ENCODE peak calls at places on chromosomes 4 and X, in four cellular contexts. One of them, this sample, is unnamed.

GRCh38 chr4:107182347-107182746 is 146.2 kb upstream of the DKK2 start:
- DNase-seq in activated CD8-positive, alpha-beta memory T cell treated with anti-CD3 and anti-CD28 coated beads for 4 hours: no peak
- DNase-seq in activated CD4-positive, alpha-beta memory T cell treated with anti-CD3 and anti-CD28 coated beads, Interleukin-2, amount 10 ng/mL, durations not matched to agents 7 days and 5 days: no peak
- DNase-seq in HCT116: no peak
- DNase-seq in this sample: no peak

GRCh38 chr4:96472103-96472867 is 632.4 kb downstream of the PDHA2 start:
- DNase-seq in activated CD4-positive, alpha-beta memory T cell treated with anti-CD3 and anti-CD28 coated beads, Interleukin-2, amount 10 ng/mL, durations not matched to agents 7 days and 5 days: no peak
- DNase-seq in HCT116: no peak
- DNase-seq in activated CD8-positive, alpha-beta memory T cell treated with anti-CD3 and anti-CD28 coated beads for 4 hours: no peak
- DNase-seq in this sample: no peak

GRCh38 chr4:113288691-113289090 is 239.2 kb downstream of the ANK2 start:
- DNase-seq in activated CD8-positive, alpha-beta memory T cell treated with anti-CD3 and anti-CD28 coated beads for 4 hours: no peak
- DNase-seq in activated CD4-positive, alpha-beta memory T cell treated with anti-CD3 and anti-CD28 coated beads, Interleukin-2, amount 10 ng/mL, durations not matched to agents 7 days and 5 days: no peak
- DNase-seq in HCT116: no peak
- DNase-seq in this sample: no peak

GRCh38 chr4:128513664-128514484 is 226.3 kb upstream of the PGRMC2 start:
- DNase-seq in activated CD4-positive, alpha-beta memory T cell treated with anti-CD3 and anti-CD28 coated beads, Interleukin-2, amount 10 ng/mL, durations not matched to agents 7 days and 5 days: no peak
- DNase-seq in HCT116: no peak
- DNase-seq in activated CD8-positive, alpha-beta memory T cell treated with anti-CD3 and anti-CD28 coated beads for 4 hours: no peak
- DNase-seq in this sample: no peak

GRCh38 chr4:57100979-57101629 is 9.1 kb downstream of the IGFBP7 start:
- DNase-seq in activated CD8-positive, alpha-beta memory T cell treated with anti-CD3 and anti-CD28 coated beads for 4 hours: no peak
- DNase-seq in activated CD4-positive, alpha-beta memory T cell treated with anti-CD3 and anti-CD28 coated beads, Interleukin-2, amount 10 ng/mL, durations not matched to agents 7 days and 5 days: no peak
- DNase-seq in HCT116: no peak
- DNase-seq in this sample: no peak

GRCh38 chr4:183727482-183727881 is 68.4 kb downstream of the TRAPPC11 start:
- DNase-seq in activated CD4-positive, alpha-beta memory T cell treated with anti-CD3 and anti-CD28 coated beads, Interleukin-2, amount 10 ng/mL, durations not matched to agents 7 days and 5 days: no peak
- DNase-seq in activated CD8-positive, alpha-beta memory T cell treated with anti-CD3 and anti-CD28 coated beads for 4 hours: no peak
- DNase-seq in HCT116: no peak
- DNase-seq in this sample: no peak

GRCh38 chr4:187493661-187494060 is 501.9 kb upstream of the ZFP42 start:
- DNase-seq in activated CD4-positive, alpha-beta memory T cell treated with anti-CD3 and anti-CD28 coated beads, Interleukin-2, amount 10 ng/mL, durations not matched to agents 7 days and 5 days: no peak
- DNase-seq in HCT116: no peak
- DNase-seq in activated CD8-positive, alpha-beta memory T cell treated with anti-CD3 and anti-CD28 coated beads for 4 hours: no peak
- DNase-seq in this sample: no peak

GRCh38 chrX:2345562-2345961 is 155.2 kb downstream of the DHRSX start:
- DNase-seq in activated CD8-positive, alpha-beta memory T cell treated with anti-CD3 and anti-CD28 coated beads for 4 hours: no peak
- DNase-seq in HCT116: no peak
- DNase-seq in activated CD4-positive, alpha-beta memory T cell treated with anti-CD3 and anti-CD28 coated beads, Interleukin-2, amount 10 ng/mL, durations not matched to agents 7 days and 5 days: no peak
- DNase-seq in this sample: no peak

GRCh38 chr4:141807073-141807472 is 170.7 kb downstream of the IL15 start:
- DNase-seq in activated CD4-positive, alpha-beta memory T cell treated with anti-CD3 and anti-CD28 coated beads, Interleukin-2, amount 10 ng/mL, durations not matched to agents 7 days and 5 days: no peak
- DNase-seq in HCT116: no peak
- DNase-seq in activated CD8-positive, alpha-beta memory T cell treated with anti-CD3 and anti-CD28 coated beads for 4 hours: no peak
- DNase-seq in this sample: no peak

GRCh38 chr4:139184129-139184528 is 7.1 kb upstream of the ELF2 start:
- DNase-seq in activated CD4-positive, alpha-beta memory T cell treated with anti-CD3 and anti-CD28 coated beads, Interleukin-2, amount 10 ng/mL, durations not matched to agents 7 days and 5 days: no peak
- DNase-seq in activated CD8-positive, alpha-beta memory T cell treated with anti-CD3 and anti-CD28 coated beads for 4 hours: no peak
- DNase-seq in HCT116: no peak
- DNase-seq in this sample: no peak

GRCh38 chr4:113827285-113827684 is 65.7 kb upstream of the CAMK2D start:
- DNase-seq in activated CD8-positive, alpha-beta memory T cell treated with anti-CD3 and anti-CD28 coated beads for 4 hours: no peak
- DNase-seq in activated CD4-positive, alpha-beta memory T cell treated with anti-CD3 and anti-CD28 coated beads, Interleukin-2, amount 10 ng/mL, durations not matched to agents 7 days and 5 days: no peak
- DNase-seq in HCT116: no peak
- DNase-seq in this sample: no peak

GRCh38 chr4:1900624-1901023 is 29.4 kb downstream of the NSD2 start:
- DNase-seq in activated CD8-positive, alpha-beta memory T cell treated with anti-CD3 and anti-CD28 coated beads for 4 hours: no peak
- DNase-seq in HCT116: no peak
- DNase-seq in activated CD4-positive, alpha-beta memory T cell treated with anti-CD3 and anti-CD28 coated beads, Interleukin-2, amount 10 ng/mL, durations not matched to agents 7 days and 5 days: no peak
- DNase-seq in this sample: no peak

GRCh38 chr4:143773998-143774898 is 73.8 kb upstream of the FREM3 start:
- DNase-seq in activated CD4-positive, alpha-beta memory T cell treated with anti-CD3 and anti-CD28 coated beads, Interleukin-2, amount 10 ng/mL, durations not matched to agents 7 days and 5 days: peak
- DNase-seq in HCT116: peak
- DNase-seq in activated CD8-positive, alpha-beta memory T cell treated with anti-CD3 and anti-CD28 coated beads for 4 hours: peak
- DNase-seq in this sample: no peak

GRCh38 chr4:86857341-86858052 is 8.3 kb upstream of the SLC10A6 start:
- DNase-seq in activated CD4-positive, alpha-beta memory T cell treated with anti-CD3 and anti-CD28 coated beads, Interleukin-2, amount 10 ng/mL, durations not matched to agents 7 days and 5 days: no peak
- DNase-seq in activated CD8-positive, alpha-beta memory T cell treated with anti-CD3 and anti-CD28 coated beads for 4 hours: no peak
- DNase-seq in HCT116: no peak
- DNase-seq in this sample: no peak

GRCh38 chr4:161767116-161767515 is 396.7 kb downstream of the FSTL5 start:
- DNase-seq in activated CD4-positive, alpha-beta memory T cell treated with anti-CD3 and anti-CD28 coated beads, Interleukin-2, amount 10 ng/mL, durations not matched to agents 7 days and 5 days: no peak
- DNase-seq in activated CD8-positive, alpha-beta memory T cell treated with anti-CD3 and anti-CD28 coated beads for 4 hours: no peak
- DNase-seq in HCT116: no peak
- DNase-seq in this sample: no peak

GRCh38 chr4:163613375-163613774 is 118.9 kb downstream of the TMA16 start:
- DNase-seq in HCT116: no peak
- DNase-seq in activated CD8-positive, alpha-beta memory T cell treated with anti-CD3 and anti-CD28 coated beads for 4 hours: no peak
- DNase-seq in activated CD4-positive, alpha-beta memory T cell treated with anti-CD3 and anti-CD28 coated beads, Interleukin-2, amount 10 ng/mL, durations not matched to agents 7 days and 5 days: no peak
- DNase-seq in this sample: no peak

GRCh38 chr4:139050436-139050835 is 34.9 kb downstream of the NOCT start:
- DNase-seq in activated CD8-positive, alpha-beta memory T cell treated with anti-CD3 and anti-CD28 coated beads for 4 hours: no peak
- DNase-seq in HCT116: no peak
- DNase-seq in activated CD4-positive, alpha-beta memory T cell treated with anti-CD3 and anti-CD28 coated beads, Interleukin-2, amount 10 ng/mL, durations not matched to agents 7 days and 5 days: no peak
- DNase-seq in this sample: no peak

GRCh38 chr4:9952415-9952950 is 68.8 kb downstream of the SLC2A9 start:
- DNase-seq in activated CD8-positive, alpha-beta memory T cell treated with anti-CD3 and anti-CD28 coated beads for 4 hours: no peak
- DNase-seq in activated CD4-positive, alpha-beta memory T cell treated with anti-CD3 and anti-CD28 coated beads, Interleukin-2, amount 10 ng/mL, durations not matched to agents 7 days and 5 days: no peak
- DNase-seq in HCT116: no peak
- DNase-seq in this sample: no peak

GRCh38 chr4:81620442-81620841 is 148.7 kb upstream of the RASGEF1B start:
- DNase-seq in activated CD4-positive, alpha-beta memory T cell treated with anti-CD3 and anti-CD28 coated beads, Interleukin-2, amount 10 ng/mL, durations not matched to agents 7 days and 5 days: no peak
- DNase-seq in activated CD8-positive, alpha-beta memory T cell treated with anti-CD3 and anti-CD28 coated beads for 4 hours: no peak
- DNase-seq in HCT116: no peak
- DNase-seq in this sample: no peak

GRCh38 chrX:13051529-13052172 is 7.2 kb upstream of the FAM9C start:
- DNase-seq in activated CD4-positive, alpha-beta memory T cell treated with anti-CD3 and anti-CD28 coated beads, Interleukin-2, amount 10 ng/mL, durations not matched to agents 7 days and 5 days: peak
- DNase-seq in HCT116: no peak
- DNase-seq in activated CD8-positive, alpha-beta memory T cell treated with anti-CD3 and anti-CD28 coated beads for 4 hours: no peak
- DNase-seq in this sample: no peak

GRCh38 chrX:1502241-1502640 is 34.7 kb downstream of the P2RY8 start:
- DNase-seq in HCT116: no peak
- DNase-seq in activated CD8-positive, alpha-beta memory T cell treated with anti-CD3 and anti-CD28 coated beads for 4 hours: no peak
- DNase-seq in activated CD4-positive, alpha-beta memory T cell treated with anti-CD3 and anti-CD28 coated beads, Interleukin-2, amount 10 ng/mL, durations not matched to agents 7 days and 5 days: no peak
- DNase-seq in this sample: peak

GRCh38 chr4:93031431-93032098 is 727.8 kb downstream of the GRID2 start:
- DNase-seq in activated CD8-positive, alpha-beta memory T cell treated with anti-CD3 and anti-CD28 coated beads for 4 hours: no peak
- DNase-seq in HCT116: no peak
- DNase-seq in activated CD4-positive, alpha-beta memory T cell treated with anti-CD3 and anti-CD28 coated beads, Interleukin-2, amount 10 ng/mL, durations not matched to agents 7 days and 5 days: no peak
- DNase-seq in this sample: no peak

GRCh38 chr4:113147498-113148231 is 98.2 kb downstream of the ANK2 start:
- DNase-seq in HCT116: no peak
- DNase-seq in activated CD4-positive, alpha-beta memory T cell treated with anti-CD3 and anti-CD28 coated beads, Interleukin-2, amount 10 ng/mL, durations not matched to agents 7 days and 5 days: no peak
- DNase-seq in activated CD8-positive, alpha-beta memory T cell treated with anti-CD3 and anti-CD28 coated beads for 4 hours: no peak
- DNase-seq in this sample: no peak

GRCh38 chr4:44928062-44928380 is 201.7 kb upstream of the GNPDA2 start:
- DNase-seq in activated CD8-positive, alpha-beta memory T cell treated with anti-CD3 and anti-CD28 coated beads for 4 hours: no peak
- DNase-seq in activated CD4-positive, alpha-beta memory T cell treated with anti-CD3 and anti-CD28 coated beads, Interleukin-2, amount 10 ng/mL, durations not matched to agents 7 days and 5 days: no peak
- DNase-seq in HCT116: no peak
- DNase-seq in this sample: no peak

GRCh38 chr4:52751349-52751911 is at the start of gene ERVMER34-1:
- DNase-seq in HCT116: peak
- DNase-seq in activated CD4-positive, alpha-beta memory T cell treated with anti-CD3 and anti-CD28 coated beads, Interleukin-2, amount 10 ng/mL, durations not matched to agents 7 days and 5 days: no peak
- DNase-seq in activated CD8-positive, alpha-beta memory T cell treated with anti-CD3 and anti-CD28 coated beads for 4 hours: no peak
- DNase-seq in this sample: no peak

GRCh38 chr4:73650255-73650654 is 30.0 kb upstream of the RASSF6 start:
- DNase-seq in activated CD4-positive, alpha-beta memory T cell treated with anti-CD3 and anti-CD28 coated beads, Interleukin-2, amount 10 ng/mL, durations not matched to agents 7 days and 5 days: no peak
- DNase-seq in activated CD8-positive, alpha-beta memory T cell treated with anti-CD3 and anti-CD28 coated beads for 4 hours: no peak
- DNase-seq in HCT116: no peak
- DNase-seq in this sample: no peak

GRCh38 chrX:13144927-13145659 is 100.7 kb upstream of the FAM9C start:
- DNase-seq in activated CD8-positive, alpha-beta memory T cell treated with anti-CD3 and anti-CD28 coated beads for 4 hours: no peak
- DNase-seq in activated CD4-positive, alpha-beta memory T cell treated with anti-CD3 and anti-CD28 coated beads, Interleukin-2, amount 10 ng/mL, durations not matched to agents 7 days and 5 days: no peak
- DNase-seq in HCT116: no peak
- DNase-seq in this sample: no peak

GRCh38 chr4:145014365-145014764 is 83.6 kb downstream of the ANAPC10 start:
- DNase-seq in activated CD8-positive, alpha-beta memory T cell treated with anti-CD3 and anti-CD28 coated beads for 4 hours: no peak
- DNase-seq in activated CD4-positive, alpha-beta memory T cell treated with anti-CD3 and anti-CD28 coated beads, Interleukin-2, amount 10 ng/mL, durations not matched to agents 7 days and 5 days: no peak
- DNase-seq in HCT116: no peak
- DNase-seq in this sample: no peak

GRCh38 chr4:92121099-92121498 is 182.7 kb upstream of the GRID2 start:
- DNase-seq in activated CD8-positive, alpha-beta memory T cell treated with anti-CD3 and anti-CD28 coated beads for 4 hours: no peak
- DNase-seq in activated CD4-positive, alpha-beta memory T cell treated with anti-CD3 and anti-CD28 coated beads, Interleukin-2, amount 10 ng/mL, durations not matched to agents 7 days and 5 days: no peak
- DNase-seq in HCT116: no peak
- DNase-seq in this sample: no peak

GRCh38 chrX:19539665-19540064 is 24.4 kb upstream of the MAP3K15 start:
- DNase-seq in activated CD8-positive, alpha-beta memory T cell treated with anti-CD3 and anti-CD28 coated beads for 4 hours: no peak
- DNase-seq in activated CD4-positive, alpha-beta memory T cell treated with anti-CD3 and anti-CD28 coated beads, Interleukin-2, amount 10 ng/mL, durations not matched to agents 7 days and 5 days: no peak
- DNase-seq in HCT116: no peak
- DNase-seq in this sample: no peak

GRCh38 chr4:67035501-67035900 is 509.8 kb downstream of the CENPC start:
- DNase-seq in activated CD8-positive, alpha-beta memory T cell treated with anti-CD3 and anti-CD28 coated beads for 4 hours: no peak
- DNase-seq in HCT116: no peak
- DNase-seq in activated CD4-positive, alpha-beta memory T cell treated with anti-CD3 and anti-CD28 coated beads, Interleukin-2, amount 10 ng/mL, durations not matched to agents 7 days and 5 days: no peak
- DNase-seq in this sample: no peak

GRCh38 chr4:68132342-68132741 is 2.7 kb upstream of the TMPRSS11F start:
- DNase-seq in activated CD8-positive, alpha-beta memory T cell treated with anti-CD3 and anti-CD28 coated beads for 4 hours: no peak
- DNase-seq in HCT116: no peak
- DNase-seq in activated CD4-positive, alpha-beta memory T cell treated with anti-CD3 and anti-CD28 coated beads, Interleukin-2, amount 10 ng/mL, durations not matched to agents 7 days and 5 days: no peak
- DNase-seq in this sample: no peak

GRCh38 chr4:78653655-78654054 is 102.1 kb downstream of the ANXA3 start:
- DNase-seq in HCT116: no peak
- DNase-seq in activated CD4-positive, alpha-beta memory T cell treated with anti-CD3 and anti-CD28 coated beads, Interleukin-2, amount 10 ng/mL, durations not matched to agents 7 days and 5 days: no peak
- DNase-seq in activated CD8-positive, alpha-beta memory T cell treated with anti-CD3 and anti-CD28 coated beads for 4 hours: no peak
- DNase-seq in this sample: no peak

GRCh38 chr4:88335092-88335665 is 43.5 kb upstream of the HERC6 start:
- DNase-seq in HCT116: no peak
- DNase-seq in activated CD8-positive, alpha-beta memory T cell treated with anti-CD3 and anti-CD28 coated beads for 4 hours: no peak
- DNase-seq in activated CD4-positive, alpha-beta memory T cell treated with anti-CD3 and anti-CD28 coated beads, Interleukin-2, amount 10 ng/mL, durations not matched to agents 7 days and 5 days: no peak
- DNase-seq in this sample: no peak

GRCh38 chr4:121448231-121448630 is 67.4 kb upstream of the QRFPR start:
- DNase-seq in activated CD8-positive, alpha-beta memory T cell treated with anti-CD3 and anti-CD28 coated beads for 4 hours: no peak
- DNase-seq in activated CD4-positive, alpha-beta memory T cell treated with anti-CD3 and anti-CD28 coated beads, Interleukin-2, amount 10 ng/mL, durations not matched to agents 7 days and 5 days: no peak
- DNase-seq in HCT116: peak
- DNase-seq in this sample: no peak

GRCh38 chr4:158033416-158033863 is 139.4 kb downstream of the GASK1B start:
- DNase-seq in HCT116: no peak
- DNase-seq in activated CD8-positive, alpha-beta memory T cell treated with anti-CD3 and anti-CD28 coated beads for 4 hours: no peak
- DNase-seq in activated CD4-positive, alpha-beta memory T cell treated with anti-CD3 and anti-CD28 coated beads, Interleukin-2, amount 10 ng/mL, durations not matched to agents 7 days and 5 days: no peak
- DNase-seq in this sample: no peak

GRCh38 chr4:185638548-185639301 is 103.4 kb upstream of the PDLIM3 start:
- DNase-seq in activated CD8-positive, alpha-beta memory T cell treated with anti-CD3 and anti-CD28 coated beads for 4 hours: no peak
- DNase-seq in activated CD4-positive, alpha-beta memory T cell treated with anti-CD3 and anti-CD28 coated beads, Interleukin-2, amount 10 ng/mL, durations not matched to agents 7 days and 5 days: no peak
- DNase-seq in HCT116: no peak
- DNase-seq in this sample: no peak

GRCh38 chr4:926538-926937 is 5.6 kb downstream of the GAK start:
- DNase-seq in HCT116: no peak
- DNase-seq in activated CD8-positive, alpha-beta memory T cell treated with anti-CD3 and anti-CD28 coated beads for 4 hours: no peak
- DNase-seq in activated CD4-positive, alpha-beta memory T cell treated with anti-CD3 and anti-CD28 coated beads, Interleukin-2, amount 10 ng/mL, durations not matched to agents 7 days and 5 days: no peak
- DNase-seq in this sample: peak